ENCODE peak calls at places on chromosomes 6 and 20, in four cellular contexts. S, W, Z and C are unnamed samples. For H3K36me3, the result is how much of the 10 kb centered on the place peaks cover.

GRCh38 chr6:139027620-139028182 is 844 bp upstream of the ABRACL start:
- DNase-seq in S (peak), W (peak), Z (peak), C (no peak)

GRCh38 chr6:101393291-101394251 is at the start of gene GRIK2:
- DNase-seq in S (no peak), W (peak), Z (no peak), C (peak)

GRCh38 chr6:11789754-11790153 is 11.2 kb upstream of the ADTRP start:
- DNase-seq in S (no peak), W (no peak), Z (no peak), C (no peak)

GRCh38 chr6:135270676-135271536 is 89.8 kb downstream of the MYB start:
- DNase-seq in S (no peak), W (peak), Z (peak), C (peak)

GRCh38 chr6:148342146-148343027 is at the start of gene SASH1:
- DNase-seq in S (peak), W (peak), Z (peak), C (peak)

GRCh38 chr6:54981647-54982046 is 135.1 kb downstream of the FAM83B start:
- DNase-seq in S (no peak), W (no peak), Z (no peak), C (no peak)

GRCh38 chr6:126020305-126021050 is 34.1 kb downstream of the TRMT11 start:
- DNase-seq in S (no peak), W (no peak), Z (no peak), C (no peak)

GRCh38 chr20:33568378-33569289 is 78.7 kb downstream of the CBFA2T2 start:
- DNase-seq in S (no peak), W (no peak), Z (no peak), C (no peak)

DNA sequence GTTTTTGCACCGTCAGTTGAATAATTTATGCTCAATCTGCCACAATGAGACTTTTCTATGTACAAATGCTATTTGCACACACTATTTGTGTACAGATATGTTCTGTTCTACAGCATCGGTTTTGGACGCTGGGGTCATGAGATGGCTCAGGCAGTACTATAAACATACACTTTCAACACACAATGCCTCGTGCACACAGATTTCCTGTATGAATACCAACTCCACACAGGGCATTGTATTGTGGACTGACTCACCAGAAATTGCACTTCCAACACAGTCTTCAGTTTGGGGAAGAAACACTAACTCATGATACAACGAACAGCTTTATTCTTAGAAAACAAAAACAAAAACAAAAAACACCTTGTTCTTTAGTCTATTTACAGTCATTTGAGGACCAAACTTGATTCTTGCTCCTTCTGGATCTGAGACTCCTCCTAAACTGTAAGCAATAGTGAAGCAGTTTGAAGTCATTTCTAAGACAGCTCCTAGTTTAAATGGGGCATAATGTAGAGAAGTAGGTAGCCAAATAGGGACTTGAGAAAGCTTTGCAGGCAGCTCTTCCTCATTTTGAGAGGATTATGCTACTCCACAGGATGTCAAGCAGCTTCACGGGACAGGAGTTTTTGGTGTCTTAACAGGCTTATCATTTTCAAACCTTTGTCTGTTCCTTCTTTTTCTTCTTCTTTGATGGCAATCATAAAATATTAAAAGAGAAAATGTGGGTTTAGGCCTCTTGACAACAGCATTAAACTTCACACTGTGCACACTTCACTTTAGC is 33.7 kb downstream of the GJA10 start:
- DNase-seq in S (no peak), W (peak), Z (no peak), C (no peak)
- H3K27ac ChIP-seq in S (no peak), W (no peak), Z (no peak), C (no peak)

GRCh38 chr20:35506872-35507638 is 22.4 kb downstream of the C20orf173 start:
- DNase-seq in S (no peak), W (peak), Z (no peak), C (no peak)

GRCh38 chr20:35511814-35512420 is 17.5 kb downstream of the C20orf173 start:
- DNase-seq in S (no peak), W (peak), Z (peak), C (no peak)

GRCh38 chr20:35510946-35511735 is 18.3 kb downstream of the C20orf173 start:
- DNase-seq in S (no peak), W (no peak), Z (no peak), C (no peak)

GRCh38 chr20:35506179-35506578 is 23.3 kb downstream of the C20orf173 start:
- DNase-seq in S (no peak), W (no peak), Z (no peak), C (no peak)

DNA sequence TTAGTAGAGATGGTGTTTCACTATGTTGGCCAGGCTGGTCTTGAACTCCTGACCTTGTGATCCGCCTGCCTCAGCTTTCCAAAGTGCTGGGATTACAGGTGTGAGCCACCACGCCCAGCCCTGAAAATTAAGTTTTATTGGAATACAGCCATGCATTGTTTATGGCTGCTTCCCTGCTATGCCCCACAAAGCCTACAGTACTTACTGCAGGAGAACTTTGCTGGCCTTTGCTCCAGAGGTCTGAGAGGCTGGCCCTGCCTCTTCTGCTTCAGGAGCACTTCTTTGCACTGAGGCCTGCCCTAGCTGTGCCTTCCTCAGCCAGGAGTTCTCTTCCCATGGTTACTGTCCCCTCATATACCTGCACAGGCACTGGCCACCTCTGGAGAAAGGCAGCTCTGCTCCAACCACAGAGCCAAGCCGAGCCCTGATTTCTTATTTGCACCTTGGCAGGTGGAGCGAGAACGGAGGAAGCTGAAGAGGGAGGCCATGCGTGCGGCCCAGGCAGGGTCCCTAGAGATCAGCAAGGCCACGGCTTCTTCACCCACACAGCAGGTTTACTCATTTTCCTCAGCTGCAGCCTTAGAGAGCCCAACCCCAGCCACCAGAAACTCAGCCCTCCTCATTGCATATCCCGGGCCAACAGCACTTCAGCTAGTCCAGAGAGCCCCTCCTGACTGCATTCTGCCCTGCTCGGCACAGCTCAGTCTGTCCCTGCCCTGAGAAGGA is 20.8 kb downstream of the C20orf173 start:
- DNase-seq in S (no peak), W (no peak), Z (no peak), C (no peak)
- H3K36me3 ChIP-seq in S (half or more), W (under half), Z (half or more), C (under half)

DNA sequence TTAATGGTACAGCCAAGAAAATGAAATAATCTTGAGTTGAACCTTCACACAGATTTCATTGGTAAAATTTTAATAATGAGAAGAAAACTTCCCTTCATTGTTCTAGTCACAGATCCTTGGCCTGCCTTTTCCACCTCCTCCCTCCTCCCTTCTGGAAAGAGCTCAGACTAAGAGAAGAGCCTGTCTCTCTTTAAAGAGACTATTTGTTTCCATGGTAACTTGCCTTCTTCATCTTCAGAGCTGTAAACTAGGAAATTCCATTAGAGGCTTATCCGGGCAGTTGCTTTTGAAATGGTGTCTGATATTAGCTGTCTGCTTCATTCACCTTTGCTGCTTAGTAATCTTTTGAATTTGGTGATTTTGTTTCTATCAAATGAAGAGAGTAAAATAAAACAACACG is 96.8 kb downstream of the MAP3K7 start:
- DNase-seq in S (no peak), W (no peak), Z (no peak), C (no peak)
- H3K27ac ChIP-seq in S (no peak), W (no peak), Z (no peak), C (no peak)

DNA sequence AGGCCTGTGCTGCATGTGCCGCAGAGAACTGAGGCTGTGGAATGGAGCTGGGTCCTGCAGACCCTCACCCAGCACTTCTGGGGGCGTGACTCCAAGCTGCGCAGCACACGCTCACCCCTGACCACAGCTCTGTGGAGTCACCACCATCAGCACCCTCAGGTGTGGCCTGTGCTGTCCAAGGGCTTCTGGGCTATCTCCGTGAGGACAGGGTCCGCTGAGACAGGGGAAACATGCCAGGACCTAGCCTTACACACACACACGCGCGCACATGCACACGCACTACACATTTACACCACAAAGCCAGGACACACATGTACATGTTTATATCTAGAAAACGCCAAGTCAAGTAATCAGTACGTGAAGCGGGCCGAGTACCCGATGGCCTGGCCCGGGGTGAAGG is 26.8 kb upstream of the TCFL5 start:
- DNase-seq in S (no peak), W (no peak), Z (no peak), C (no peak)
- H3K36me3 ChIP-seq in S (half or more), W (half or more), Z (half or more), C (half or more)